ENCODE peak calls at places on chromosomes 1 and 21, in seven cellular contexts. One of them, this sample, is unnamed.

GRCh38 chr1:31133368-31133767 is 67.9 kb upstream of the PUM1 start:
- DNase-seq in K562: no peak
- DNase-seq in SK-N-SH: no peak
- DNase-seq in GM12878: no peak
- DNase-seq in HepG2: no peak
- DNase-seq in HCT116: no peak
- DNase-seq in H1: no peak
- DNase-seq in this sample: no peak

GRCh38 chr1:94014635-94015488 is 105.6 kb upstream of the GCLM start:
- DNase-seq in K562: peak
- DNase-seq in SK-N-SH: no peak
- DNase-seq in GM12878: no peak
- DNase-seq in HepG2: no peak
- DNase-seq in HCT116: no peak
- DNase-seq in H1: no peak
- DNase-seq in this sample: no peak

GRCh38 chr1:193614817-193615216 is 428.4 kb upstream of the B3GALT2 start:
- DNase-seq in K562: no peak
- DNase-seq in SK-N-SH: no peak
- DNase-seq in GM12878: peak
- DNase-seq in HepG2: no peak
- DNase-seq in HCT116: peak
- DNase-seq in H1: no peak
- DNase-seq in this sample: peak

GRCh38 chr1:6162773-6163172 is 17.3 kb downstream of the CHD5 start:
- DNase-seq in K562: no peak
- DNase-seq in SK-N-SH: peak
- DNase-seq in GM12878: no peak
- DNase-seq in HepG2: no peak
- DNase-seq in HCT116: no peak
- DNase-seq in H1: no peak
- DNase-seq in this sample: no peak

GRCh38 chr1:220906561-220907334 is 27.5 kb downstream of the HLX start:
- DNase-seq in K562: no peak
- DNase-seq in SK-N-SH: no peak
- DNase-seq in GM12878: no peak
- DNase-seq in HepG2: no peak
- DNase-seq in HCT116: no peak
- DNase-seq in H1: no peak
- DNase-seq in this sample: no peak

GRCh38 chr1:117128323-117129079 is 7.0 kb upstream of the TRIM45 start:
- DNase-seq in K562: peak
- DNase-seq in SK-N-SH: peak
- DNase-seq in GM12878: no peak
- DNase-seq in HepG2: no peak
- DNase-seq in HCT116: peak
- DNase-seq in H1: no peak
- DNase-seq in this sample: peak

GRCh38 chr1:54167422-54168139 is 14.8 kb upstream of the CDCP2 start:
- DNase-seq in K562: no peak
- DNase-seq in SK-N-SH: no peak
- DNase-seq in GM12878: no peak
- DNase-seq in HepG2: no peak
- DNase-seq in HCT116: no peak
- DNase-seq in H1: no peak
- DNase-seq in this sample: no peak

GRCh38 chr1:10674700-10675598 is 121.5 kb downstream of the CASZ1 start:
- DNase-seq in K562: no peak
- DNase-seq in SK-N-SH: no peak
- DNase-seq in GM12878: no peak
- DNase-seq in HepG2: no peak
- DNase-seq in HCT116: no peak
- DNase-seq in H1: no peak
- DNase-seq in this sample: no peak

DNA sequence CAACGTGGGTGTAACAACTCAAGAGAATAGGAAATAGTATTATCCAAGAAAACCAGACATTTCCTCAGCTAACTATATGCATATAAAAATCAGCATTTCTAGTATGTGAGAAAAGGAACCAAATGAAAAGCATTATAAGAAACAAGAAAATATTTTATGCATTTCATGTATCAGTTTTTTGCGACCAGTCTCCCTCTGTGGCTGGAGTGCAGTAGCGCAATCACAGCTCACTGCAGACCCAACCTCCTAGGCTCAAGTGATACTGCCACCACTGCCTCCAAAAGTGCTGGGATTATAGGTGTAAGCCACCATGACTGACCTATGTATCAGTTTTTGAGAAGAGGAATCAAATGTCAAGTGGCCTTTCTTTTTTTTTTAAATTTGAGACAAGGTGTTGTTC is 31.0 kb downstream of the SLC16A1 start:
- DNase-seq in K562: no peak
- DNase-seq in SK-N-SH: no peak
- DNase-seq in GM12878: no peak
- DNase-seq in HepG2: no peak
- DNase-seq in HCT116: no peak
- DNase-seq in H1: no peak
- DNase-seq in this sample: no peak
- TF ChIP-seq JUND in K562: no peak
- TF ChIP-seq JUND in SK-N-SH: no peak
- TF ChIP-seq JUND in GM12878: no peak
- TF ChIP-seq JUND in HepG2: no peak
- TF ChIP-seq JUND in HCT116: no peak
- TF ChIP-seq JUND in H1: no peak
- TF ChIP-seq JUND in this sample: no peak

DNA sequence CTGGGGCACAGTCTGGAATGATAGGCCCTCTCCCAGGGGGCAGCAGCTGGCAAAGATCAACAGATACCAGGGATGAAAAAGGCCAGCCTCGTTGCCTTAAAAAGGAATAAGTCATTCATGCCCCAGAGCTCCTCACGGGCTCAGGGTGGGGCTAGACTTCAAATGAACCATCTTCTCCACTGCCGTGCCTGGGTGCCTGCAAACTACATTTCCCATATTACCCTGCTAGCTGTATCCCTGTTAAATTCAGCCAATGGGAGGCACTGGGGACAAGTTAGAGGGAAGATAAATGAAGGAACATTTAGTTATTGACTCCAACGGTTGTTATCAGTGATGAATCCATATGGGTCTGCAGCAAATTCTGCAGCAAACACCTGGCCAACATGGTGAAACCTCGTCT is 101.2 kb upstream of the CYYR1 start:
- DNase-seq in K562: no peak
- DNase-seq in SK-N-SH: no peak
- DNase-seq in GM12878: no peak
- DNase-seq in HepG2: no peak
- DNase-seq in HCT116: no peak
- DNase-seq in H1: no peak
- DNase-seq in this sample: no peak
- TF ChIP-seq JUND in K562: no peak
- TF ChIP-seq JUND in SK-N-SH: no peak
- TF ChIP-seq JUND in GM12878: no peak
- TF ChIP-seq JUND in HepG2: no peak
- TF ChIP-seq JUND in HCT116: no peak
- TF ChIP-seq JUND in H1: no peak
- TF ChIP-seq JUND in this sample: no peak

GRCh38 chr1:25117233-25117823 is 115.0 kb downstream of the SYF2 start:
- DNase-seq in K562: peak
- DNase-seq in SK-N-SH: no peak
- DNase-seq in GM12878: no peak
- DNase-seq in HepG2: peak
- DNase-seq in HCT116: peak
- DNase-seq in H1: peak
- DNase-seq in this sample: no peak
- TF ChIP-seq JUND in K562: no peak
- TF ChIP-seq JUND in SK-N-SH: no peak
- TF ChIP-seq JUND in GM12878: no peak
- TF ChIP-seq JUND in HepG2: no peak
- TF ChIP-seq JUND in HCT116: no peak
- TF ChIP-seq JUND in H1: no peak
- TF ChIP-seq JUND in this sample: no peak

DNA sequence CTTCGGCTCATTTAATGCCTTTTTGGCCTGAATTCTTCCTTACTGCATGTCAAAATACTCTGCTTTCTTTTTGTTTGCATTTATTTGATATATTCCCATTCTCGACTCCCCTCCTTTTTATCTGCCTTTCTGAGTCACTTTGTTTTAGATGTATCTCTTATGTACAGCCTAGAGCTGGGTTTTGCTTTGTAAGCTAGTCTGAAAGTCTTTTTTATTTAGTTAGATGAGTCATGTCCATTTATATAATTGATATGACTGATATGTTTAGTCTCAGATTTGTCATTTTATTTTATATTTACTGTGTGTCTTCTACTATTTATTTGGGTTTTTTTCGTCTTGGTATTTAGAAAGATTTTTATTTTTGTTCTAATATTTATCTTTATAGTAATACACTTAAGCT is 33.6 kb upstream of the GNG5 start:
- DNase-seq in K562: no peak
- DNase-seq in SK-N-SH: no peak
- DNase-seq in GM12878: no peak
- DNase-seq in HepG2: no peak
- DNase-seq in HCT116: no peak
- DNase-seq in H1: no peak
- DNase-seq in this sample: no peak
- TF ChIP-seq JUND in K562: no peak
- TF ChIP-seq JUND in SK-N-SH: no peak
- TF ChIP-seq JUND in GM12878: no peak
- TF ChIP-seq JUND in HepG2: no peak
- TF ChIP-seq JUND in HCT116: no peak
- TF ChIP-seq JUND in H1: no peak
- TF ChIP-seq JUND in this sample: no peak

DNA sequence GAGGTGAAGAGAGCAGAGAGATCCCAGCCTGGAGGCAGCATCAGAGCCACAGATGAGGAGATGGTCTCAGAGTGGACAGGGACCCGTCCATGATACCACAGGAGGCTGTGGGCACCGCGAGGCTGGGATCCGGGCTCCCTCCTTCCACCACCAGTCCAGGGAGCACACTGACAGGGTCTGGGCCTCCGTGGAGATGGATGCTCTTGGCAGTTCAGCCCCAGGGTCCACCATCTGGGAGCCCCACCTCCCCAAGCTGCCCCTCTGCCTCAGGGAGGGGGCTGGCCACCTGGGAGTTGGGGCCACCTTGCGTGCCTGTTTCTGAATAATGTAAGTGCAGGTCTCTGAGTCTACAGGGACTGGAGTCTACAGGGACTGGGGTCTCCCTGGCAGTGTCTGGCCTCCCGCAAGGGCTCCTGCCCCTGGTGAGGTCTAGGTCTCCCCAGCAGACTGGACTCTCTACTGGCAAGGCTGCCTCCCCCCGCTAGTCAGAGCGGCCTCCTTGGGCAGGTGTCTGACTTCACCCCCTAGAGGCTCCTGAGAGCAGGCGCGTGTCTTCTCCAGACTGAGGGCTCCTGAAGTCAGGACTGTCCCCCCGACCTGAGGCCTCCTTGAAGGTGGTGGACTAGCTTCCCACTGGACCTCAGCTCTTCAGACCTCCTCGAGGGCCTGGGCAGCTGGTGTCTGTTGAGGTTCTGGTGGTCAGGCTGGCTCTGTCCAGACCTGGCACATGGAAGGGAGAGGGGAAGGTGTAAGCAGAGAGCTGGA is 218.5 kb downstream of the PTPRU start:
- DNase-seq in K562: no peak
- DNase-seq in SK-N-SH: peak
- DNase-seq in GM12878: no peak
- DNase-seq in HepG2: no peak
- DNase-seq in HCT116: no peak
- DNase-seq in H1: no peak
- DNase-seq in this sample: peak
- TF ChIP-seq JUND in K562: no peak
- TF ChIP-seq JUND in SK-N-SH: no peak
- TF ChIP-seq JUND in GM12878: no peak
- TF ChIP-seq JUND in HepG2: no peak
- TF ChIP-seq JUND in HCT116: no peak
- TF ChIP-seq JUND in H1: no peak
- TF ChIP-seq JUND in this sample: no peak

GRCh38 chr21:41817228-41817627 is 50.4 kb upstream of the RIPK4 start:
- DNase-seq in K562: peak
- DNase-seq in SK-N-SH: peak
- DNase-seq in GM12878: no peak
- DNase-seq in HepG2: peak
- DNase-seq in HCT116: peak
- DNase-seq in H1: peak
- DNase-seq in this sample: peak
- TF ChIP-seq JUND in K562: no peak
- TF ChIP-seq JUND in SK-N-SH: no peak
- TF ChIP-seq JUND in GM12878: no peak
- TF ChIP-seq JUND in HepG2: no peak
- TF ChIP-seq JUND in HCT116: no peak
- TF ChIP-seq JUND in H1: no peak
- TF ChIP-seq JUND in this sample: no peak